ENCODE peak calls at places on chromosomes 6 and 20, in eight cellular contexts. A is lower leg skin, K is AG04449, J is tibial artery, Y is breast epithelium, M is cardiac fibroblast, U is coronary artery, P is GM06990. T is an unnamed sample.

GRCh38 chr6:14722704-14723103 is 523.2 kb upstream of the JARID2 start:
- DNase-seq in A (no peak), K (no peak), J (no peak), Y (no peak), M (no peak), U (peak), P (no peak), T (no peak)

GRCh38 chr6:169831450-169832246 is 80.2 kb downstream of the ERMARD start:
- DNase-seq in A (peak), K (no peak), J (no peak), Y (peak), M (peak), U (peak), P (peak), T (peak)

GRCh38 chr6:43716099-43716498 is 28.5 kb upstream of the MRPS18A start:
- DNase-seq in A (no peak), K (no peak), J (no peak), Y (no peak), M (no peak), U (no peak), P (no peak), T (no peak)

GRCh38 chr20:2509468-2509781 is 710 bp upstream of the ZNF343 start:
- DNase-seq in A (no peak), K (no peak), J (no peak), Y (no peak), M (no peak), U (no peak), P (no peak), T (no peak)

GRCh38 chr6:14758421-14759043 is 487.3 kb upstream of the JARID2 start:
- DNase-seq in A (peak), K (no peak), J (no peak), Y (peak), M (peak), U (no peak), P (no peak), T (peak)

GRCh38 chr20:37364927-37365272 is 19.0 kb downstream of the SRC start:
- DNase-seq in A (no peak), K (no peak), J (no peak), Y (no peak), M (no peak), U (no peak), P (no peak), T (peak)

GRCh38 chr6:144311361-144311760 is 26.2 kb downstream of the UTRN start:
- DNase-seq in A (no peak), K (no peak), J (no peak), Y (no peak), M (no peak), U (no peak), P (no peak), T (no peak)

GRCh38 chr6:106334646-106335448 is 9.3 kb upstream of the ATG5 start:
- DNase-seq in A (no peak), K (no peak), J (no peak), Y (no peak), M (peak), U (no peak), P (peak), T (peak)

GRCh38 chr6:133977983-133978895 is 25.2 kb downstream of the TBPL1 start:
- DNase-seq in A (no peak), K (peak), J (no peak), Y (no peak), M (peak), U (no peak), P (no peak), T (no peak)

GRCh38 chr6:40054186-40054585 is 119.9 kb upstream of the MOCS1 start:
- DNase-seq in A (no peak), K (no peak), J (no peak), Y (no peak), M (no peak), U (peak), P (no peak), T (no peak)

GRCh38 chr20:4949833-4950178 is 51.5 kb downstream of the SLC23A2 start:
- DNase-seq in A (no peak), K (no peak), J (no peak), Y (no peak), M (peak), U (no peak), P (peak), T (no peak)

GRCh38 chr6:149060300-149060984 is 257.1 kb upstream of the TAB2 start:
- DNase-seq in A (no peak), K (no peak), J (no peak), Y (no peak), M (peak), U (no peak), P (peak), T (peak)

GRCh38 chr6:129635396-129636164 is 74.4 kb downstream of the ARHGAP18 start:
- DNase-seq in A (no peak), K (peak), J (no peak), Y (no peak), M (peak), U (no peak), P (no peak), T (no peak)

GRCh38 chr6:164401871-164402270 is 907.5 kb downstream of the C6orf118 start:
- DNase-seq in A (no peak), K (no peak), J (no peak), Y (no peak), M (peak), U (no peak), P (no peak), T (no peak)

GRCh38 chr20:49747707-49748524 is 34.2 kb upstream of the B4GALT5 start:
- DNase-seq in A (peak), K (no peak), J (peak), Y (peak), M (peak), U (peak), P (no peak), T (no peak)

GRCh38 chr20:50563133-50563944 is 53.2 kb downstream of the PTPN1 start:
- DNase-seq in A (no peak), K (no peak), J (no peak), Y (no peak), M (no peak), U (no peak), P (no peak), T (no peak)

GRCh38 chr6:82410151-82410621 is 46.6 kb downstream of the TPBG start:
- DNase-seq in A (no peak), K (no peak), J (no peak), Y (no peak), M (peak), U (no peak), P (no peak), T (no peak)

GRCh38 chr20:3818155-3819151 is 1.9 kb upstream of the AP5S1 start:
- DNase-seq in A (no peak), K (no peak), J (no peak), Y (no peak), M (peak), U (no peak), P (no peak), T (peak)

GRCh38 chr6:1015819-1016218 is 296.1 kb upstream of the FOXQ1 start:
- DNase-seq in A (no peak), K (no peak), J (no peak), Y (no peak), M (no peak), U (peak), P (no peak), T (no peak)

GRCh38 chr6:114564302-114564933 is 221.6 kb upstream of the HS3ST5 start:
- DNase-seq in A (no peak), K (no peak), J (no peak), Y (no peak), M (no peak), U (no peak), P (no peak), T (no peak)

GRCh38 chr20:32438331-32438858 is 80.3 kb downstream of the ASXL1 start:
- DNase-seq in A (peak), K (no peak), J (no peak), Y (no peak), M (no peak), U (no peak), P (no peak), T (no peak)

GRCh38 chr6:155050311-155050710 is 55.2 kb downstream of the TIAM2 start:
- DNase-seq in A (no peak), K (no peak), J (no peak), Y (no peak), M (peak), U (no peak), P (peak), T (no peak)

GRCh38 chr20:19699132-19699971 is 58.7 kb upstream of the RIN2 start:
- DNase-seq in A (peak), K (peak), J (no peak), Y (no peak), M (peak), U (no peak), P (no peak), T (no peak)

GRCh38 chr6:43974643-43975235 is 152.5 kb downstream of the MRPL14 start:
- DNase-seq in A (no peak), K (no peak), J (no peak), Y (no peak), M (no peak), U (no peak), P (no peak), T (no peak)

GRCh38 chr20:9507544-9508239 is 6.7 kb upstream of the LAMP5 start:
- DNase-seq in A (no peak), K (no peak), J (no peak), Y (no peak), M (no peak), U (no peak), P (no peak), T (no peak)

GRCh38 chr20:31705598-31706597 is 16.8 kb downstream of the BCL2L1 start:
- DNase-seq in A (no peak), K (no peak), J (no peak), Y (no peak), M (no peak), U (no peak), P (no peak), T (no peak)

GRCh38 chr20:37245671-37246237 is 15.9 kb downstream of the GHRH start:
- DNase-seq in A (no peak), K (no peak), J (no peak), Y (no peak), M (no peak), U (no peak), P (no peak), T (no peak)

GRCh38 chr20:5127859-5128409 is 1.1 kb downstream of the CDS2 start:
- DNase-seq in A (no peak), K (no peak), J (no peak), Y (no peak), M (peak), U (no peak), P (no peak), T (no peak)

GRCh38 chr6:44113396-44113795 is 13.9 kb downstream of the MRPL14 start:
- DNase-seq in A (no peak), K (no peak), J (no peak), Y (no peak), M (no peak), U (no peak), P (no peak), T (no peak)

GRCh38 chr6:107822154-107823046 is 1.7 kb downstream of the SCML4 start:
- DNase-seq in A (no peak), K (no peak), J (no peak), Y (no peak), M (no peak), U (peak), P (peak), T (no peak)

GRCh38 chr6:5025911-5026819 is 22.3 kb upstream of the RPP40 start:
- DNase-seq in A (peak), K (no peak), J (peak), Y (no peak), M (peak), U (peak), P (no peak), T (no peak)
- TF ChIP-seq CTCF in A (no peak), K (peak), J (no peak), Y (no peak), M (no peak), U (no peak), P (no peak), T (no peak)

GRCh38 chr20:48166082-48166835 is 381.0 kb upstream of the SULF2 start:
- DNase-seq in A (no peak), K (no peak), J (no peak), Y (no peak), M (no peak), U (no peak), P (no peak), T (peak)

GRCh38 chr20:48169650-48170049 is 384.4 kb upstream of the SULF2 start:
- DNase-seq in A (no peak), K (no peak), J (no peak), Y (no peak), M (no peak), U (no peak), P (no peak), T (no peak)

GRCh38 chr20:48171071-48171470 is 385.8 kb upstream of the SULF2 start:
- DNase-seq in A (no peak), K (no peak), J (no peak), Y (no peak), M (no peak), U (no peak), P (no peak), T (no peak)

GRCh38 chr20:48171626-48172025 is 386.3 kb upstream of the SULF2 start:
- DNase-seq in A (no peak), K (no peak), J (no peak), Y (no peak), M (no peak), U (no peak), P (no peak), T (no peak)

GRCh38 chr20:48170625-48171024 is 385.3 kb upstream of the SULF2 start:
- DNase-seq in A (no peak), K (no peak), J (no peak), Y (no peak), M (no peak), U (no peak), P (no peak), T (no peak)
- TF ChIP-seq CTCF in A (no peak), K (no peak), J (no peak), Y (no peak), M (no peak), U (no peak), P (no peak), T (no peak)

GRCh38 chr6:117477988-117478852 is 4.3 kb upstream of the DCBLD1 start:
- DNase-seq in A (no peak), K (no peak), J (no peak), Y (no peak), M (peak), U (no peak), P (no peak), T (no peak)
- TF ChIP-seq CTCF in A (no peak), K (no peak), J (no peak), Y (no peak), M (no peak), U (no peak), P (peak), T (peak)

GRCh38 chr20:62907377-62908317 is 18.7 kb downstream of the DIDO1 start:
- DNase-seq in A (no peak), K (no peak), J (peak), Y (no peak), M (no peak), U (no peak), P (no peak), T (no peak)
- TF ChIP-seq CTCF in A (no peak), K (peak), J (no peak), Y (no peak), M (peak), U (no peak), P (peak), T (peak)

DNA sequence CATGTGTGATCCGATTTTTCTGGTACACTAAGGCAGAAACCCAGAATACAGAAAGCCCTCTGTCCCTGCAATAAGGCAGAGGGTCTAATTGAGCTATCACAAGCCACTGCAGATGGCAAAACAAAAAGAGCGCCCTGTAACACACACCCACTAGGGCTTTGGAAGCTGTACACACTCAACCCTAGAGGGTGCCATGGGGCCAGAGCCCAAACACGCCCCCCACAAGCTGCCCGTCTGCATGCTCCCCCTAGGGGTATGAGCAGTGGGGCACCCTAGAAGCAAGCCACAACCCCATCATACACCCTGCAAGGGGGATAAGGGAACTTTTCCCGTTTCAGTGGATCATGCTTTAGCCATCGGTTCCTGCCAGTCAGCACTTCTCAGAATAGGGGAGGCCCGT is 62.2 kb upstream of the PDE10A start:
- DNase-seq in A (no peak), K (no peak), J (no peak), Y (no peak), M (no peak), U (no peak), P (no peak), T (no peak)
- TF ChIP-seq CTCF in A (no peak), K (no peak), J (no peak), Y (no peak), M (no peak), U (no peak), P (peak), T (no peak)